ENCODE peak calls at places on chromosomes 16 and 17, in eight cellular contexts. A, W, D, R, S, L, H and Q are unnamed samples.

GRCh38 chr16:11635679-11636171 is 32.5 kb upstream of the SNN start:
- DNase-seq in L (no peak), S (no peak), A (no peak), W (no peak), D (no peak), H (no peak), R (no peak), Q (no peak)

GRCh38 chr16:4052801-4053662 is 63.2 kb downstream of the ADCY9 start:
- DNase-seq in H (peak), S (peak), A (peak), W (peak), D (peak), R (peak), L (no peak), Q (peak)

GRCh38 chr16:13945734-13946490 is 26.0 kb downstream of the ERCC4 start:
- DNase-seq in W (no peak), D (no peak), L (no peak), S (no peak), R (no peak), H (no peak), A (no peak), Q (no peak)

GRCh38 chr16:85306071-85306792 is 194.0 kb upstream of the CIBAR2 start:
- DNase-seq in W (peak), D (peak), L (peak), R (peak), H (peak), A (peak), S (peak), Q (peak)

GRCh38 chr17:56822725-56823124 is 11.0 kb downstream of the C17orf67 start:
- DNase-seq in S (peak), H (peak), W (no peak), D (no peak), A (no peak), L (no peak), R (no peak), Q (no peak)

GRCh38 chr17:10620823-10621222 is 36.3 kb downstream of the MYH3 start:
- DNase-seq in S (no peak), A (no peak), R (no peak), H (no peak), W (no peak), D (no peak), L (no peak), Q (no peak)

GRCh38 chr17:10156579-10157488 is 41.6 kb downstream of the GAS7 start:
- DNase-seq in D (no peak), L (peak), A (peak), R (peak), H (no peak), W (no peak), S (no peak), Q (no peak)

GRCh38 chr16:64951681-64952080 is 170.2 kb downstream of the CDH11 start:
- DNase-seq in S (no peak), W (no peak), R (no peak), L (no peak), A (no peak), H (no peak), D (peak), Q (no peak)

GRCh38 chr16:66188786-66189725 is 177.4 kb upstream of the CDH5 start:
- DNase-seq in D (peak), S (peak), L (no peak), H (no peak), W (no peak), A (no peak), R (no peak), Q (peak)

GRCh38 chr16:85690469-85691064 is 1.8 kb upstream of the GINS2 start:
- DNase-seq in L (no peak), W (no peak), S (peak), R (no peak), A (no peak), H (no peak), D (no peak), Q (no peak)

GRCh38 chr16:30615358-30616076 is 5.3 kb upstream of the ZNF689 start:
- DNase-seq in W (no peak), S (peak), A (peak), L (peak), H (peak), R (peak), D (peak), Q (no peak)

GRCh38 chr17:2399572-2400473 is 1.0 kb downstream of the MNT start:
- DNase-seq in R (peak), H (peak), A (peak), W (peak), S (peak), L (peak), D (peak), Q (peak)

GRCh38 chr16:62066747-62067146 is 30.5 kb upstream of the CDH8 start:
- DNase-seq in H (no peak), A (no peak), W (no peak), L (no peak), D (no peak), R (no peak), S (no peak), Q (no peak)

GRCh38 chr17:43094129-43094834 is 30.9 kb downstream of the BRCA1 start:
- DNase-seq in H (no peak), L (no peak), W (peak), A (no peak), D (peak), S (no peak), R (no peak), Q (peak)

GRCh38 chr16:63461248-63461841 is 1425.1 kb upstream of the CDH8 start:
- DNase-seq in W (no peak), D (peak), R (no peak), H (peak), A (no peak), L (no peak), S (peak), Q (peak)

GRCh38 chr17:31487648-31488263 is 96.3 kb downstream of the RAB11FIP4 start:
- DNase-seq in R (peak), W (no peak), H (no peak), L (peak), A (peak), S (peak), D (peak), Q (no peak)

DNA sequence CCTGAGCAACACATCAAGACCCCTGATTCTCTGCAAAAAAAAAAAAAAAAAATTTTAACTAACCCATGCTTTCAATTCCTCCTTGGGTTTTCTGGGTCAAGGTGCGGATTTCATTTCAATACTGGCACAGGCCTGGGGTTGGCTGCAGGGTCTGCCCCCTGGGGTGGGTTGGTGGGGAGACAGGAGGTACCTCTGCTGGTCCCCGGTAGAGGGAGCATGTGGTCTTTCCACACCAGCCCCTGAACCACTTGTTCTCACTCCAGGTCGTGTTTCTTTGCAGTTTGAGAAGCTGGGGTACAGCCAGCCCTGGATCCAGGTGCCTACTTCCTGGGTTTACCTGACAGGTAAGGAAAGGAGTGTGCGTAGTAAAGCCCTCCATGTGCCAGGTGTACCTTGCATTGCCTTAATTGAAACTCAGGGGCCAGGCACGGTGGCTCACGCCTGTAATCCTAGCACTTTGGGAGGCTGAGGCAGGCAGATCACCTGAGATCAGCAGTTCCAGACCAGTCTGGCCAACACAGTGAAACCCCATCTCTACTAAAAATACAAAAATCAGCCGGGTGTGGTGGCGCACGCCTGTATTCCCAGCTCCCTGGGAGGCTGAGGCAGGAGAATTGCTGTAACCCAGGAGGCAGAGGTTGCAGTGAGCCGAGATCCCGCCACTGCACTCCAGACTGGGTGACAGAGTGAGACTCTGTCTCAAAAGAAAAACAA is 21.8 kb downstream of the SDR42E2 start:
- DNase-seq in H (no peak), D (no peak), S (no peak), R (no peak), W (no peak), A (no peak), L (peak), Q (no peak)
- TF ChIP-seq CTCF in H (peak), D (peak), S (peak), R (no peak), W (peak), A (no peak), L (peak), Q (peak)

GRCh38 chr17:51270675-51271074 is 10.3 kb downstream of the UTP18 start:
- DNase-seq in L (no peak), R (no peak), D (no peak), W (no peak), H (no peak), A (no peak), S (no peak), Q (no peak)
- H3K4me3 ChIP-seq in L (no peak), R (no peak), D (no peak), W (no peak), H (no peak), A (no peak), S (no peak), Q (no peak)

GRCh38 chr16:56512025-56512424 is 7.8 kb downstream of the BBS2 start:
- DNase-seq in S (no peak), A (no peak), H (no peak), D (no peak), W (no peak), R (no peak), L (no peak), Q (no peak)
- TF ChIP-seq CTCF in S (no peak), A (no peak), H (no peak), D (no peak), W (no peak), R (no peak), L (no peak), Q (no peak)

GRCh38 chr17:82418001-82418986 is at the start of the genes HEXD and OGFOD3:
- DNase-seq in W (peak), H (peak), L (peak), S (peak), D (peak), A (peak), R (peak), Q (peak)
- H3K4me3 ChIP-seq in W (peak), H (peak), L (peak), S (peak), D (peak), A (peak), R (peak), Q (peak)

GRCh38 chr17:28897769-28898259 is 281 bp upstream of the FLOT2 start:
- DNase-seq in H (peak), A (no peak), R (no peak), L (no peak), S (no peak), D (no peak), W (no peak), Q (no peak)
- TF ChIP-seq CTCF in H (no peak), A (no peak), R (no peak), L (no peak), S (no peak), D (no peak), W (no peak), Q (no peak)

DNA sequence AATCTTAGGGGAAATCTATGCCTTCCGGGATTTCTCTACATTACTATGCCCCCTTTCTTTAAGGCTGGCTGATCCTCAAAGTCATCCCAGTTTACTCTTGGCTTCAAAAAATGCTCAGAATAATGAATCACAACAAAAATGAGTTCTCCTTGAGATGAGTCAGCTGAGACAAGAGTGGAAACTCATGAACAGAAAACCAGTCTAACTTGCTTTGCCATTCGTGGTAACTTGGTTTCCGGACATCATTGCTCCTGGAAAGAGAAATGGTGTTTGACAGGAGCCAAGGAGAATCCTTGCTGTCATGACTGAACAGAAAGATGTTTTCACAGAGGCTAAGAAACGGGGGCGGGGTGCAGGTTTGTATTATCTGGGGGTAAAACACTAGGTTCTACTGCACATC is 435.6 kb upstream of the DYNLRB2 start:
- DNase-seq in D (peak), R (no peak), W (no peak), L (no peak), A (no peak), S (no peak), H (no peak), Q (peak)
- H3K4me3 ChIP-seq in D (no peak), R (no peak), W (no peak), L (no peak), A (no peak), S (no peak), H (no peak), Q (no peak)

DNA sequence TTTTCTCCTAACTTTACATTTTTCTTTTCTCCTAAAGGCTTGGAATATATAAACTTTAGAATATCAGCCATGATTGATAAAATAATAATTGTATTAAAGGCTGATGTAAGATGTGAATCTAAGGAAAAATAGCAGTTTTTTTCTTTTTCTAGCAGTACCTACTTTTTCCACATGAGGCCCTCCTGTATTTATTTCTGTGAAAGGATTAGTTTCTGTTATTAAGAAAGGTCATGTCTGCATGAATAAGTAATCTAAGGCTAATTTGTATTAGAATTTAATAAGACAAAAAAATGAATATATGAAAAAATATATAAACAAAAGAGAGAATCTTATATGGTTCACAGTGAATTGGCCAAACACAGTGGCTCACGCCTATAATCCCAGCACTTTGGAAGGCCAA is 85.3 kb downstream of the STXBP4 start:
- DNase-seq in A (no peak), W (no peak), D (no peak), L (no peak), R (no peak), H (peak), S (peak), Q (peak)
- TF ChIP-seq CTCF in A (no peak), W (peak), D (peak), L (peak), R (peak), H (no peak), S (peak), Q (peak)

DNA sequence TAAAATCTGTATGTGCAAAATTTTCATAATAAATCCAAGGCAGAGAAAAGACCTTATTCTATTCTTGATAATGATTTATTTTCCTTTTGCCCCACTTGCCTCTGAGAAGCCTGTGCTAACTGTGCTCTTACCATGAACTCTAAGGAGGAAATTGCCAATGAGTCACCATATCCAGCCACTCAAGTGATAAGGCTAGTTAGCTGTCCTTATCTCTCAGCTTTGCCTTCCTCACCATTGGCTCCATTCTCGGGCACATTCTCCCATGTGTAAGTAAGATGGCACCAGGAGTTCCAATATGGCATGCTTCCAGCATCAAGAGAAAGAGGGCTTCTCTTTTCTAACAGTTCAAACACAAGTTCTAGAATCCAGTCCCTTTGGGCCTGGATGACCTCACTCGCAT is 142.4 kb downstream of the TOX3 start:
- DNase-seq in L (no peak), H (no peak), S (peak), R (no peak), W (no peak), D (no peak), A (no peak), Q (no peak)
- H3K4me3 ChIP-seq in L (no peak), H (no peak), S (no peak), R (no peak), W (no peak), D (no peak), A (no peak), Q (no peak)

DNA sequence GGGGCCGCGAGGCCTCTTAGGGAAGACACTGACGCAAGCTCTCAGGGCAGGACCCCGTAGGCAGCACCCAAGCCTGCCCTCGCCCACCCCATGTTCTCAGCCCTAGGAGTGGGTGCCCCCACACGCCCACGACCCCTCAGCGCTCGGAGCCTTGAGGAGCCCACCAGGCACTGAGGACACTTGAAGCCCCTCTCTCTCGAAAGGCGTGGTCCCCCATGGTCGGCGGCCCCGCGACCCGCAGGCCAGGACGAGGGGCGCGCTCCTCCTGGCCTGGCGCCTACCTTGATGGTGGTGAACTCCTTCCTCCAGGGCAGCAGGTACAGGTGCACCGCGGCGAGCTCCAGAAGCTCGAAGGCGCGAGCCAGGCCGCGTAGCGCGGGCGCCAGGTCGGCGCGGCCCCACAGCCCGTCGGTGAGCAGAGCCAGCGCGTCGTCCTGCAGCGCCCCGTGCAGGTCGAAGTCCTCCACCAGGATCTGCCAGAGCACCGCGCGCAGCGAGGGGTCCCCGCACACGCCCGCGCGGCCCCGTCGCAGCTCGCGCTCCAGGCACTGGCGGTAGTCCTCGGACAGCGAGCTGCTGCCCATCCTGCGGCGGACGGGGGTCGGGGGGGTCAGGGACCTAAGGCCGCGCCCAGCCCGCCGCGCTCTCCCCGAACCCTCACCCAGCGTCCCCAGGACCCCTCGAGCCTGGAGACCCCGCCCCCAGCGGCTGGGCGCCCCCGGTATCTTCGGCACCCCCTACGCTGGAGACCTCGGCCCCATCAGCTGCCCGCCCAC is 668 bp downstream of the SPATA2L start:
- DNase-seq in R (peak), A (peak), H (peak), W (no peak), D (no peak), L (peak), S (peak), Q (peak)
- TF ChIP-seq CTCF in R (peak), A (no peak), H (peak), W (peak), D (peak), L (peak), S (peak), Q (peak)

GRCh38 chr17:37689317-37689716 is 46.1 kb upstream of the DDX52 start:
- DNase-seq in H (no peak), L (no peak), S (no peak), D (no peak), R (no peak), A (no peak), W (no peak), Q (no peak)

GRCh38 chr17:37696366-37696765 is 48.5 kb downstream of the HNF1B start:
- DNase-seq in L (no peak), D (no peak), H (no peak), S (no peak), A (no peak), W (no peak), R (no peak), Q (no peak)

GRCh38 chr17:37693328-37693727 is 50.1 kb upstream of the DDX52 start:
- DNase-seq in L (peak), D (no peak), R (no peak), S (no peak), A (no peak), H (no peak), W (no peak), Q (no peak)

GRCh38 chr17:37694734-37695133 is 50.1 kb downstream of the HNF1B start:
- DNase-seq in A (no peak), W (no peak), L (no peak), H (no peak), S (no peak), R (no peak), D (peak), Q (no peak)

DNA sequence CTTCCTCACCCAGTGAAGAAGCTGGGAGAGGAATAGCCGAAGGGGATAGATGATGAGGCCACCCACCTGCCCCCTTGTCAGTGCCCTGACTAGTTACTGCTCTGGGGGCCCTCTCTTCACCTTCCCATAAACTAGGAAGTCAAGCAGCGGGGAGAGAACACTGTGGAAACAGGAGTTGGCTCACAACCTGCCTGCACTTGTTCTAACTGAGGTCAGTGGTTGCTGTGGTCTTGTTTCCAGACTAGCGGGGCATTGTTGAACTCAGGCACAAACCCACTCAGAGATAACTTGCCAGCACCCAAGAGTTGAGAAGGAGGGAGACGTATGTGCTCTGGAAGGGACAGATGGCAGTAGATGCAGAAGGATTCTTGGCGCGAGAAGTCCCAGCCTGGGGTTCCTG is 48.6 kb upstream of the DDX52 start:
- DNase-seq in D (no peak), S (no peak), A (no peak), H (no peak), L (peak), R (no peak), W (no peak), Q (no peak)
- H3K4me3 ChIP-seq in D (no peak), S (no peak), A (no peak), H (no peak), L (no peak), R (no peak), W (no peak), Q (no peak)